ENCODE peak calls at places on chromosomes 1 and 21, in five cellular contexts. B is cardiac fibroblast, O is A549, W is choroid plexus epithelial cell, L is left lung. H is an unnamed sample.

GRCh38 chr1:24108334-24109165 is 3.4 kb downstream of the MYOM3 start:
- DNase-seq in B (peak; percentile 76), O (peak; percentile 68), W (peak; percentile 79), L (no peak), H (peak; percentile 96)

GRCh38 chr21:41817877-41818855 is 51.3 kb upstream of the RIPK4 start:
- DNase-seq in B (no peak), O (no peak), W (no peak), L (no peak), H (no peak)

GRCh38 chr1:80375662-80376061 is 1369.1 kb upstream of the ADGRL4 start:
- DNase-seq in B (peak; percentile 58), O (peak; percentile 46), W (peak; percentile 28), L (no peak), H (peak; percentile 96)

GRCh38 chr1:15141933-15142647 is 11.5 kb upstream of the TMEM51 start:
- DNase-seq in B (peak; percentile 70), O (no peak), W (peak; percentile 24), L (no peak), H (peak; percentile 37)

GRCh38 chr1:17280894-17281293 is 27.1 kb upstream of the PADI4 start:
- DNase-seq in B (no peak), O (no peak), W (no peak), L (no peak), H (no peak)

GRCh38 chr1:107474877-107475612 is 334.2 kb downstream of the NTNG1 start:
- DNase-seq in B (no peak), O (no peak), W (no peak), L (no peak), H (peak; percentile 8)

GRCh38 chr1:223700942-223701637 is 11.2 kb upstream of the CAPN2 start:
- DNase-seq in B (peak; percentile 92), O (peak; percentile 96), W (peak; percentile 97), L (peak; percentile 64), H (peak; percentile 97)

GRCh38 chr1:111717450-111717849 is 21.7 kb downstream of the INKA2 start:
- DNase-seq in B (no peak), O (no peak), W (no peak), L (no peak), H (no peak)

GRCh38 chr21:25722631-25723030 is 12.1 kb downstream of the ATP5PF start:
- DNase-seq in B (no peak), O (no peak), W (no peak), L (no peak), H (no peak)

GRCh38 chr1:228337711-228338520 is 68.7 kb downstream of the TRIM11 start:
- DNase-seq in B (no peak), O (no peak), W (no peak), L (peak; percentile 29), H (no peak)

GRCh38 chr1:33182452-33182851 is 609 bp upstream of the TRIM62 start:
- DNase-seq in B (peak; percentile 76), O (no peak), W (peak; percentile 85), L (no peak), H (no peak)

GRCh38 chr21:45475797-45476570 is 66.3 kb downstream of the SLC19A1 start:
- DNase-seq in B (no peak), O (no peak), W (no peak), L (no peak), H (no peak)

GRCh38 chr1:181166377-181167196 is 78.1 kb downstream of the IER5 start:
- DNase-seq in B (peak; percentile 82), O (peak; percentile 80), W (peak; percentile 88), L (peak; percentile 50), H (peak; percentile 69)

GRCh38 chr1:207581496-207582168 is 63.3 kb upstream of the CR1L start:
- DNase-seq in B (no peak), O (no peak), W (no peak), L (no peak), H (no peak)

GRCh38 chr1:23867542-23867952 is 543 bp downstream of the FUCA1 start:
- DNase-seq in B (no peak), O (no peak), W (no peak), L (no peak), H (no peak)

GRCh38 chr1:183711691-183712401 is 58.7 kb upstream of the APOBEC4 start:
- DNase-seq in B (peak; percentile 66), O (no peak), W (peak; percentile 69), L (no peak), H (no peak)

GRCh38 chr1:206904423-206905142 is 7.3 kb downstream of the IL24 start:
- DNase-seq in B (no peak), O (no peak), W (no peak), L (no peak), H (no peak)

GRCh38 chr1:147598631-147599361 is 57.5 kb downstream of the BCL9 start:
- DNase-seq in B (peak; percentile 9), O (no peak), W (no peak), L (peak; percentile 47), H (no peak)

GRCh38 chr1:16233431-16233830 is 3.6 kb downstream of the CPLANE2 start:
- DNase-seq in B (no peak), O (no peak), W (no peak), L (no peak), H (no peak)

GRCh38 chr1:118627435-118627834 is 360.7 kb downstream of the TBX15 start:
- DNase-seq in B (no peak), O (no peak), W (no peak), L (no peak), H (peak; percentile 27)
- TF ChIP-seq CTCF in B (no peak), O (no peak), W (no peak), L (no peak), H (no peak)

DNA sequence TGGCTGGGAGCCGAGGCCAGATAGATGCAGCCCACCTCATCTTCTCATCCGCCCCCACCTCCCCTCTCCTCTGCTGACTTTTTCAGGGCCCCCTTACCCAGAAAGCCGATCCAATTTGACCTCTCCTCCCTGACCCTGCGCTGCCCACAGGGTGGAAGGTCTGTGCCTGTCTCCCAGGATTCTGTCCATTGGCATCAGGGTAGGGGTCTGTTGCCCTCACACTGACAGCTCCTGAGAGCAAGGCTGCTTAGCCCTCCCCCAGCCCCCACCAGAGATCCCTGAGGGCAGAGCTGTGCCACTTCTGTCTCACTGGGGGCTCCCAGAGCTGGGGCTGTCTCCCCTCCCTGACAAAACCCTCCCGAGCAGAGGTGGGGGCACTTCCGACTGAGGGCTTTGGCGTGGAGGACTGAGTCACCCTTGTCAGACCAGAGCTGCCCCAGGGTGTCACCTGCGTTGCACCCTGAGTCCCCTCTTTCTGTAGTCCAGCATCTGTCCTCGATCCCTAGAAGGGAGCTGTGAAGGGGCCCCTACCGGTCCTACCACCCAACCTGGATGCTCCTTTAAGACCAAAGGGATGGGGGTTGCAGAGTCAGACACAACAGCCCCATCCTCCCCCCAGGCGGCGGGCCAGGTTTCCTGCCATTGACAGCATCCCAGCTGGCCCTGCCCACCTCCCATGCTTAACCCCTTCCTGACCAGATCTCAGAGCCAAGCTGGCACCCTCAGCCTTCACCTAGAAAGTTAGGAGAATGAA is 2.4 kb upstream of the FAM110D start:
- DNase-seq in B (no peak), O (no peak), W (no peak), L (no peak), H (no peak)
- H3K4me3 ChIP-seq in B (no peak overlapping the region), O (no peak overlapping the region), W (no peak overlapping the region), L (peak overlapping the region; percentile 32), H (no peak overlapping the region)

DNA sequence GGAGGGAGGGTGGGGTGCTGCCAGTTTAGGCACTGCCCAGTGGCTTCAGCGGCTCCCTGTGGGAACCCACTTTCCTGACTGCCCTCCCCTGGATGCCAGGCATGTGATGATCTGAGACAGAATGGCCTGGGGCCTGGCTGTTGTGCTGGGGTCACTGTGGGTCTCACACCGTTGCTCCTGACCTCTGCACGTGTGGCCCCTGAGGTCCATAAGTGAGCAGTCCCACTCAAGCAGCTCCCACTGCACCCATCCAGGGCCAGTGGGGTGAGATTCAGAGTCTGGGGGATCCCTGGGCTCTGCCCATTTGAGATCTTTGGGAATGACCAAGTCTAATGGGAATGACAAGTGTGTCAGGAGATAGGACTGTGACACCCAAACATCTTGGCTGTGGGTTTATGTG is 18.0 kb downstream of the PODN start:
- DNase-seq in B (no peak), O (no peak), W (no peak), L (no peak), H (no peak)
- TF ChIP-seq CTCF in B (no peak), O (no peak), W (no peak), L (no peak), H (no peak)

DNA sequence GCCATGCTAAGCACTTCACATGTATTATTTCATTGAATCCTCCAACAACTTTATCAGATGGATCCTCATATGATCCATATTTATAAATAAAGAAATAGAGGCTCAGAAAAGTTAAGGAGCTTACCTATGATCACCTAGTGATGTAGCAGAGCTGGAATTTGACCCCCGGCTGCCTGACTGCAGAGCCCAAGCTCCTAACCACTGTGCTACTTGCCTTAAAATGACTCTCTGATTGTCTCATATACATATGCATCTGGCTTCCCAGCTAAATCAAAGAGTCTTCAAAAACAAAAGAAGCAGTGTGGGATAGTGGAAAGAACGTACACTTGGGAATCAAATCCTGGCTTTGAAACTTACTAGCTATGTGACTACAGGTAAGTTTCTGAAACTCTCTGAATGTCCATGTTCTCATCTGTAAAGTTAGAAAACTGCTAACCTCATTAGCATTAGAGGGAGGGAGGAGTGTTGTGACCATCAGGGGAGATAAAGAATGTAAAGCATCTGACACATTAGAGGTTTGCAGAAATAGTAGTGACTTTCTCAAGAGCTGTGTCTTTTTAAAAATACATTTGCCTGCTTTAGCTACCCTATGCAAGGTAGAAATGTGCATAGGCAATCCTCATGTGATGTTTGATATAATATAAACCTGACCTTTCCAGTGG is 67.2 kb upstream of the BARHL2 start:
- DNase-seq in B (no peak), O (no peak), W (no peak), L (no peak), H (no peak)
- H3K4me3 ChIP-seq in B (no peak overlapping the region), O (no peak overlapping the region), W (no peak overlapping the region), L (no peak overlapping the region), H (no peak overlapping the region)

GRCh38 chr1:34342334-34342733 is 165.6 kb downstream of the C1orf94 start:
- DNase-seq in B (no peak), O (no peak), W (no peak), L (no peak), H (no peak)
- TF ChIP-seq CTCF in B (no peak), O (no peak), W (no peak), L (no peak), H (no peak)

GRCh38 chr1:230232352-230232751 is 165.3 kb downstream of the GALNT2 start:
- DNase-seq in B (peak; percentile 57), O (no peak), W (peak; percentile 68), L (no peak), H (no peak)
- H3K4me3 ChIP-seq in B (no peak overlapping the region), O (no peak overlapping the region), W (peak overlapping the region; percentile 34), L (no peak overlapping the region), H (no peak overlapping the region)

DNA sequence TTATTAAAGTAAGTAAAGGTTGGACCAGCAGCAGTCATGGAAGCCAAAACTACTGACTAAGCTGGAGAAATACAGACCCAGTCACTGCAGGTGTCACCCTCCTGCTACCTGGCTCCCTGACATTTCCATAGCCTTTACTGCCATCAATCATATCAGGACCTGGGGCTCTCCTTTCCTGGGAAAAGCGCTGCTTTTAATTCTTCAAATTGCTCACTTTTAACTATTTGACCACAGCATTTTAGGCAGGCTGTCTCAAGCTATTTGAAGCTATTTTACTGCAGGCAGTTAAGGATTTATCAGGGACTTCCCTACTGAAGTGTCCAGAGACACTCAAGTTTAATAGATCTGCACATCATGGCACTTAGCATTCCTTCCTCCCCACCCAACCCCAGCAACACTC is 4.1 kb downstream of the IVL start:
- DNase-seq in B (no peak), O (no peak), W (no peak), L (no peak), H (no peak)
- TF ChIP-seq CTCF in B (no peak), O (no peak), W (no peak), L (no peak), H (no peak)

H was measured in bronchial epithelial cell.